ENCODE peak calls at places on chromosomes 6 and 20, in five cellular contexts. One of them, this sample, is unnamed.

GRCh38 chr6:15351631-15352030 is 105.8 kb downstream of the JARID2 start:
- DNase-seq in adrenal gland: peak; percentile 38
- DNase-seq in sigmoid colon: peak; percentile 85
- DNase-seq in thyroid gland: peak; percentile 26
- DNase-seq in spleen: no peak
- DNase-seq in this sample: peak; percentile 55

GRCh38 chr6:31158863-31159855 is 770 bp downstream of the TCF19 start:
- DNase-seq in spleen: peak; percentile 79
- DNase-seq in thyroid gland: no peak
- DNase-seq in sigmoid colon: peak; percentile 63
- DNase-seq in adrenal gland: no peak
- DNase-seq in this sample: no peak

GRCh38 chr6:140360651-140361050 is 986.2 kb upstream of the CITED2 start:
- DNase-seq in sigmoid colon: no peak
- DNase-seq in adrenal gland: no peak
- DNase-seq in thyroid gland: no peak
- DNase-seq in spleen: no peak
- DNase-seq in this sample: no peak

GRCh38 chr20:1478566-1478965 is 11.9 kb upstream of the NSFL1C start:
- DNase-seq in sigmoid colon: no peak
- DNase-seq in adrenal gland: no peak
- DNase-seq in thyroid gland: no peak
- DNase-seq in spleen: no peak
- DNase-seq in this sample: no peak

GRCh38 chr6:26195924-26196845 is 109.0 kb downstream of the HFE start:
- DNase-seq in spleen: peak; percentile 85
- DNase-seq in thyroid gland: peak; percentile 36
- DNase-seq in adrenal gland: no peak
- DNase-seq in sigmoid colon: no peak
- DNase-seq in this sample: no peak

GRCh38 chr6:118725944-118726343 is 74.6 kb upstream of the CEP85L start:
- DNase-seq in spleen: no peak
- DNase-seq in adrenal gland: no peak
- DNase-seq in sigmoid colon: no peak
- DNase-seq in thyroid gland: no peak
- DNase-seq in this sample: no peak

GRCh38 chr6:129748212-129748900 is 38.4 kb upstream of the ARHGAP18 start:
- DNase-seq in thyroid gland: no peak
- DNase-seq in adrenal gland: peak; percentile 48
- DNase-seq in sigmoid colon: no peak
- DNase-seq in spleen: peak; percentile 66
- DNase-seq in this sample: peak; percentile 54

GRCh38 chr6:169503556-169503955 is 198.3 kb downstream of the WDR27 start:
- DNase-seq in spleen: no peak
- DNase-seq in thyroid gland: no peak
- DNase-seq in adrenal gland: no peak
- DNase-seq in sigmoid colon: no peak
- DNase-seq in this sample: no peak

GRCh38 chr6:80280258-80281010 is 174.0 kb downstream of the BCKDHB start:
- DNase-seq in thyroid gland: no peak
- DNase-seq in sigmoid colon: no peak
- DNase-seq in spleen: no peak
- DNase-seq in adrenal gland: no peak
- DNase-seq in this sample: no peak

GRCh38 chr6:81938014-81938761 is 185.7 kb upstream of the TENT5A start:
- DNase-seq in spleen: no peak
- DNase-seq in sigmoid colon: no peak
- DNase-seq in thyroid gland: no peak
- DNase-seq in adrenal gland: no peak
- DNase-seq in this sample: no peak

GRCh38 chr6:166446567-166447065 is 63.9 kb upstream of the MPC1 start:
- DNase-seq in spleen: no peak
- DNase-seq in adrenal gland: no peak
- DNase-seq in sigmoid colon: no peak
- DNase-seq in thyroid gland: no peak
- DNase-seq in this sample: no peak

GRCh38 chr20:48633620-48634257 is 194.1 kb downstream of the PREX1 start:
- DNase-seq in thyroid gland: no peak
- DNase-seq in sigmoid colon: no peak
- DNase-seq in spleen: peak; percentile 41
- DNase-seq in adrenal gland: no peak
- DNase-seq in this sample: no peak

GRCh38 chr6:56690519-56691200 is 48.0 kb upstream of the DST start:
- DNase-seq in sigmoid colon: no peak
- DNase-seq in spleen: no peak
- DNase-seq in thyroid gland: no peak
- DNase-seq in adrenal gland: no peak
- DNase-seq in this sample: no peak

GRCh38 chr6:52352239-52353008 is 9.5 kb upstream of the PAQR8 start:
- DNase-seq in adrenal gland: no peak
- DNase-seq in thyroid gland: no peak
- DNase-seq in spleen: no peak
- DNase-seq in sigmoid colon: no peak
- DNase-seq in this sample: no peak

DNA sequence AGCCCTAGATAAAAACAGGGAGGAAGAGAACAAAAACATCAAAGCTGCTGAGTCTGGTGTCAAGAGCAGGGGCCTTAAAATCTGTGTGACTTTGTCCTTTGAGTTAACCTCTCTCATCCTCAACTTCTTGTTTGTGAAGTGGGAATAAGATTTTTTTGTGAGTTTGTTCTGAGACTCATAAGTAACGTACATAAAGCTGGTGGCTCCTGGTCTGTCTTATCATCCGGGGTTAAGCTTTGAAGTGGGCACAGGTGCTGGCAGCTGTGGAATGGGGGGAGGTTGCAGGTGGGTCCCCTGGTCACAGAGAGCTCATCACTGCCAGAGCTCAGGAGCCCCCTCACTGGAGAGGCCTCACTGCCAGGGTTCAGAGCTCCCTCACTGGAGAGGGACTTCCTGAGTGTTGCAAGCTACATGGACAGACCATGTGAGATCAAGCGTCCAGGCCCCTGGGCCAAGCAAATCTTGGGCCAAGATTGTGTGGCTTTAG is 174.1 kb downstream of the NRN1 start:
- DNase-seq in sigmoid colon: no peak
- DNase-seq in thyroid gland: no peak
- DNase-seq in spleen: peak; percentile 50
- DNase-seq in adrenal gland: no peak
- DNase-seq in this sample: no peak
- TF ChIP-seq CTCF in sigmoid colon: no peak
- TF ChIP-seq CTCF in thyroid gland: no peak
- TF ChIP-seq CTCF in spleen: no peak
- TF ChIP-seq CTCF in adrenal gland: no peak
- TF ChIP-seq CTCF in this sample: no peak

GRCh38 chr6:143980921-143981320 is 27.1 kb downstream of the PLAGL1 start:
- DNase-seq in thyroid gland: no peak
- DNase-seq in adrenal gland: no peak
- DNase-seq in sigmoid colon: no peak
- DNase-seq in spleen: no peak
- DNase-seq in this sample: no peak

GRCh38 chr6:143982968-143983367 is 25.1 kb downstream of the PLAGL1 start:
- DNase-seq in adrenal gland: no peak
- DNase-seq in sigmoid colon: no peak
- DNase-seq in thyroid gland: no peak
- DNase-seq in spleen: no peak
- DNase-seq in this sample: no peak

GRCh38 chr6:143984670-143985069 is 23.4 kb downstream of the PLAGL1 start:
- DNase-seq in spleen: no peak
- DNase-seq in sigmoid colon: no peak
- DNase-seq in thyroid gland: no peak
- DNase-seq in adrenal gland: no peak
- DNase-seq in this sample: no peak

GRCh38 chr6:143992285-143992684 is 15.8 kb downstream of the PLAGL1 start:
- DNase-seq in thyroid gland: no peak
- DNase-seq in spleen: no peak
- DNase-seq in sigmoid colon: no peak
- DNase-seq in adrenal gland: no peak
- DNase-seq in this sample: no peak

GRCh38 chr6:143986463-143986862 is 21.6 kb downstream of the PLAGL1 start:
- DNase-seq in spleen: no peak
- DNase-seq in adrenal gland: no peak
- DNase-seq in thyroid gland: no peak
- DNase-seq in sigmoid colon: no peak
- DNase-seq in this sample: no peak
- H3K27me3 ChIP-seq in spleen: no peaks in the 10 kb centered on the region
- H3K27me3 ChIP-seq in adrenal gland: no peaks in the 10 kb centered on the region
- H3K27me3 ChIP-seq in thyroid gland: no peaks in the 10 kb centered on the region
- H3K27me3 ChIP-seq in sigmoid colon: no peaks in the 10 kb centered on the region
- H3K27me3 ChIP-seq in this sample: no peaks in the 10 kb centered on the region

GRCh38 chr6:12313311-12313991 is 23.3 kb downstream of the EDN1 start:
- DNase-seq in spleen: no peak
- DNase-seq in sigmoid colon: no peak
- DNase-seq in adrenal gland: no peak
- DNase-seq in thyroid gland: no peak
- DNase-seq in this sample: no peak
- TF ChIP-seq POLR2A in spleen: no peak
- TF ChIP-seq POLR2A in sigmoid colon: no peak
- TF ChIP-seq POLR2A in adrenal gland: no peak
- TF ChIP-seq POLR2A in thyroid gland: no peak
- TF ChIP-seq POLR2A in this sample: no peak

DNA sequence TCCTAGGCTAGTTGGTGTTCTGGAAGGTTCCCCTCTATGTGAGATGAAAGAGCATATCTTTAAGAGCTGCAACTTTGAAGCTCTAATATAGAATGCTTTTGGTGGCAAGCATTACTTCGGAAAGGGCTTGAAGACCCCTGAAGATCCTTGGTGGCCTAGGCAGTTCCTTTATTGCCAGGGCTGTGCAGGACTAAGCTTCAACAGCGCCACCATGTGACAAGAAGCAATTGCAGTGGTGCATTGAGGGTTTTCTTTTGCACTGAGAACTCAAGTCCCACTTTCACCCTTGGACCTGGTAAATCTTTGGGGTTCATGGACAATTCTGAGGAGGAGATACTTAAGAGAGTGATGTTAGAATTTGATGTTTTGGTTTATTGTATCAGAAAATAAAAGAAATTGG is 237.4 kb upstream of the GMDS start:
- DNase-seq in thyroid gland: no peak
- DNase-seq in sigmoid colon: no peak
- DNase-seq in spleen: no peak
- DNase-seq in adrenal gland: no peak
- DNase-seq in this sample: no peak
- TF ChIP-seq CTCF in thyroid gland: no peak
- TF ChIP-seq CTCF in sigmoid colon: no peak
- TF ChIP-seq CTCF in spleen: no peak
- TF ChIP-seq CTCF in adrenal gland: no peak
- TF ChIP-seq CTCF in this sample: no peak

GRCh38 chr6:29631860-29632731 is 887 bp downstream of the GABBR1 start:
- DNase-seq in spleen: peak; percentile 91
- DNase-seq in thyroid gland: peak; percentile 33
- DNase-seq in adrenal gland: peak; percentile 69
- DNase-seq in sigmoid colon: peak; percentile 91
- DNase-seq in this sample: peak; percentile 84
- H3K27me3 ChIP-seq in spleen: no peaks in the 10 kb centered on the region
- H3K27me3 ChIP-seq in thyroid gland: no peaks in the 10 kb centered on the region
- H3K27me3 ChIP-seq in adrenal gland: no peaks in the 10 kb centered on the region
- H3K27me3 ChIP-seq in sigmoid colon: no peaks in the 10 kb centered on the region
- H3K27me3 ChIP-seq in this sample: no peaks in the 10 kb centered on the region

GRCh38 chr20:3820901-3821727 is 767 bp downstream of the AP5S1 start:
- DNase-seq in adrenal gland: no peak
- DNase-seq in sigmoid colon: peak; percentile 66
- DNase-seq in thyroid gland: no peak
- DNase-seq in spleen: no peak
- DNase-seq in this sample: no peak

GRCh38 chr20:3820048-3820900 is at the start of gene AP5S1:
- DNase-seq in spleen: peak; percentile 99
- DNase-seq in adrenal gland: peak; percentile 98
- DNase-seq in sigmoid colon: peak; percentile 99
- DNase-seq in thyroid gland: peak; percentile 97
- DNase-seq in this sample: peak; percentile 98

GRCh38 chr20:3819413-3820047 is 817 bp upstream of the AP5S1 start:
- DNase-seq in spleen: peak; percentile 83
- DNase-seq in sigmoid colon: peak; percentile 72
- DNase-seq in adrenal gland: no peak
- DNase-seq in thyroid gland: no peak
- DNase-seq in this sample: no peak

GRCh38 chr20:3815703-3816315 is 4.5 kb upstream of the AP5S1 start:
- DNase-seq in spleen: no peak
- DNase-seq in adrenal gland: no peak
- DNase-seq in sigmoid colon: peak; percentile 50
- DNase-seq in thyroid gland: no peak
- DNase-seq in this sample: no peak

DNA sequence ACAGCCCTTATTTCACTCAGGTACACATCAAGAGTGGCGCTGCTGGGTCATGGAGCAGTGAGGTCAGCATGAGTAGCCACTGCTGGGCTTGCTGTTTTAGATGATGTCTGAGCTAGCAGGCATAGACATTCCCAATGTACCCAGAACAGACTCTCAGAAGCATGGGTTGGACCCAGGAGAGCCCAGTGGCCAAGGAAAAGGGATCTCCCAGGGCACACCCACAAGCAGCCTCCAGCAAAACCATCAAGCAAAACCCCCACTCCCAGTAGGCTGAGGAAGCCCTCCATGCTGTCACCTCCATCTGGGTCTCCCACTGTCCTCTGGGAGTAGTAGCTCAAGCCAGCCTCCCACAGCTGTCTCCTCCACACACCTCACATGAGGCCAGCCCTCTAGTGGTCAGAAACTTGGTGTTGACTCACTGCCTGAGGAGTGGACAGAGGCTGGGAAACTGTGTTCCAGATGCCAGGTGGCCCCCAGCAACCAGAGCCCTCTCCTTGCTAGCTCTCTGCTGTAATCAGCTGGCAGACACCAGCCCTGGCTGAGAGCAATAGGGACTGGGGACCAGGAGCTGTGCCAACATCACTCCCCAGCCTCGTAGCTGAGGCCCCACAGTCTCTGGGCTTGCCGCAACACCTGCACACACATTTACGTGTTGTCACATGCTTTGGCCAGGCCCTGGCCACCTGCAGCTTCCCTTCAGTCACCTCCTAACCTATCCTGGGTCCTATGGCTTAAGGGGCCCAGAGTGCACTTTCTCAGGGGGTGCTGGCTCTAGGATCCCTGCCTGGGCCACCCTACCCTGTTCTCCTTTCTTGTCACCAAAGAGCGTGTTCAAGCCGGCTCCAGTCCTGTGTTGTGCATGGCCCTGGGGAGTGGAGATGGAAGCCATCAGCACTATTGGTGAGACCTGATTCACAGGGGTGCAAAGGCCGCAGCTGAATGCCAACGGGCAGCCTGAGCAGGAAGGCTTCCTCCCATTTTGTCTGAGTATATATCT is 1.9 kb upstream of the AP5S1 start:
- DNase-seq in sigmoid colon: peak; percentile 85
- DNase-seq in adrenal gland: peak; percentile 76
- DNase-seq in thyroid gland: peak; percentile 73
- DNase-seq in spleen: peak; percentile 81
- DNase-seq in this sample: peak; percentile 82
- TF ChIP-seq POLR2A in sigmoid colon: no peak
- TF ChIP-seq POLR2A in adrenal gland: no peak
- TF ChIP-seq POLR2A in thyroid gland: no peak
- TF ChIP-seq POLR2A in spleen: no peak
- TF ChIP-seq POLR2A in this sample: no peak